ENCODE peak calls at places on chromosomes 11 and 22, in six cellular contexts. Z is IMR-90; M is CD4-positive, alpha-beta T cell; Y is Peyer's patch; T is A673; C is sigmoid colon. L is an unnamed sample. For H3K9me3, the result is how much of the 10 kb centered on the place peaks cover.

GRCh38 chr11:44286268-44286880 is 23.6 kb downstream of the ALX4 start:
- DNase-seq in Y (peak), M (peak), Z (peak), C (no peak), T (peak), L (peak)

GRCh38 chr11:73011126-73011817 is 130.8 kb downstream of the FCHSD2 start:
- DNase-seq in T (no peak), Y (no peak), C (no peak), Z (no peak), M (no peak), L (no peak)

GRCh38 chr22:45502215-45503070 is at the start of gene FBLN1:
- DNase-seq in T (peak), Z (no peak), C (no peak), M (no peak), Y (no peak), L (no peak)

GRCh38 chr11:60984616-60985015 is 13.1 kb downstream of the CD6 start:
- DNase-seq in Z (no peak), M (no peak), C (no peak), T (no peak), Y (no peak), L (no peak)

GRCh38 chr11:27699926-27700350 is 317 bp downstream of the BDNF start:
- DNase-seq in C (no peak), T (no peak), M (no peak), Z (no peak), Y (no peak), L (no peak)

GRCh38 chr11:34650528-34650927 is 29.6 kb downstream of the EHF start:
- DNase-seq in T (peak), Z (peak), Y (peak), C (no peak), M (peak), L (peak)

GRCh38 chr11:61104963-61105362 is 2.7 kb downstream of the CD5 start:
- DNase-seq in Z (no peak), M (no peak), T (no peak), C (peak), Y (no peak), L (no peak)

GRCh38 chr22:36562261-36562835 is 33.4 kb upstream of the EIF3D start:
- DNase-seq in Y (no peak), C (no peak), M (no peak), Z (peak), T (no peak), L (no peak)

GRCh38 chr11:44632466-44633123 is 67.1 kb downstream of the CD82 start:
- DNase-seq in Y (no peak), C (peak), Z (no peak), M (no peak), T (peak), L (no peak)

GRCh38 chr11:102411142-102411541 is 41.4 kb downstream of the TMEM123 start:
- DNase-seq in C (no peak), Z (no peak), M (no peak), T (no peak), Y (no peak), L (no peak)

GRCh38 chr22:25148149-25148691 is 51.4 kb upstream of the CRYBB3 start:
- DNase-seq in Z (no peak), M (no peak), Y (no peak), C (peak), T (no peak), L (no peak)

GRCh38 chr11:2762451-2762850 is 62.7 kb upstream of the KCNQ1OT1 start:
- DNase-seq in M (no peak), T (no peak), Z (no peak), C (no peak), Y (peak), L (peak)

GRCh38 chr22:44898236-44898635 is 111.6 kb downstream of the PHF21B start:
- DNase-seq in C (no peak), Z (no peak), M (no peak), Y (no peak), T (no peak), L (no peak)

GRCh38 chr11:61149624-61150615 is 11.3 kb downstream of the VPS37C start:
- DNase-seq in M (no peak), T (no peak), C (peak), Y (no peak), Z (peak), L (no peak)

GRCh38 chr22:38108561-38109319 is 1.7 kb downstream of the BAIAP2L2 start:
- DNase-seq in M (no peak), T (no peak), C (no peak), Z (no peak), Y (no peak), L (no peak)

GRCh38 chr22:45997077-45997774 is 20.3 kb upstream of the WNT7B start:
- DNase-seq in M (no peak), Z (peak), T (peak), Y (peak), C (peak), L (no peak)

GRCh38 chr11:72782081-72782920 is 11.5 kb downstream of the STARD10 start:
- DNase-seq in Z (no peak), C (no peak), M (no peak), T (no peak), Y (no peak), L (no peak)

GRCh38 chr11:104163100-104164027 is 583 bp downstream of the PDGFD start:
- DNase-seq in Z (peak), M (no peak), Y (peak), T (no peak), C (no peak), L (no peak)

GRCh38 chr22:40638261-40638660 is 1.7 kb upstream of the MRTFA start:
- DNase-seq in M (no peak), Z (no peak), Y (no peak), T (no peak), C (peak), L (no peak)

GRCh38 chr11:104870910-104871309 is 27.4 kb downstream of the CASP12 start:
- DNase-seq in Y (no peak), Z (peak), C (no peak), T (peak), M (no peak), L (no peak)

GRCh38 chr11:44903518-44903917 is 47.2 kb downstream of the TP53I11 start:
- DNase-seq in M (no peak), Y (no peak), C (no peak), Z (no peak), T (no peak), L (no peak)

GRCh38 chr11:111967651-111968050 is 30.5 kb downstream of the DIXDC1 start:
- DNase-seq in T (no peak), M (no peak), Z (no peak), Y (no peak), C (no peak), L (no peak)

GRCh38 chr22:16962501-16962900 is 45.5 kb downstream of the GAB4 start:
- DNase-seq in M (no peak), Y (no peak), Z (no peak), C (no peak), T (no peak), L (no peak)

GRCh38 chr11:63022422-63022821 is 6.8 kb upstream of the SLC22A8 start:
- DNase-seq in T (no peak), M (no peak), Z (no peak), C (no peak), Y (no peak), L (no peak)

GRCh38 chr11:117238221-117238620 is 5.8 kb downstream of the RNF214 start:
- DNase-seq in Y (no peak), C (no peak), M (no peak), Z (no peak), T (no peak), L (no peak)

GRCh38 chr11:2933376-2934056 is 4.3 kb upstream of the PHLDA2 start:
- DNase-seq in T (peak), Z (peak), C (peak), Y (no peak), M (no peak), L (peak)

GRCh38 chr22:32340437-32340836 is 17.2 kb upstream of the RFPL3 start:
- DNase-seq in Z (no peak), M (no peak), C (no peak), T (no peak), Y (no peak), L (no peak)

GRCh38 chr11:47152953-47153950 is 23.4 kb downstream of the ARFGAP2 start:
- DNase-seq in C (peak), M (peak), Z (peak), T (peak), Y (peak), L (peak)

DNA sequence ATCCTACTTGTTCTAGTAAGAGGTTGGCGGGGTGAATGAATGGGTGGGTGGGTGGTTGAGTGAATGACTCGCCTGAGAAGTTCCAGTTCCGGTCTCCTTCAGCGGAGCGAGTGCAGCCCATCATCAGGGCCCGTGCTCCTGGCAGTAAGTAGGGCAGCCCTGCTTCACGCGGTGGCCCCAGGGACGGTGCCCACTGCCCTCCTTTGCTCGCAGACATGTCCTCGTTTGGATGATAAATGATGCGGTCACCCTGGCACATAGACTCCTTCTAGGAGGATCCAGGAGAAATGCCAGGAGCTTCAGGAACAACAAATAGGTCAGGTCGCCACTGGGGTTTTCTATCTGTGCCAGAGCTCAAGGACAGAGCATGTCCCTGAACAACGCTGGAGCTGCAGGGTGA is 370.8 kb downstream of the CTTN start:
- DNase-seq in Y (no peak), Z (no peak), T (no peak), M (no peak), C (no peak), L (no peak)
- H3K9me3 ChIP-seq in Y (under half), Z (under half), T (under half), M (under half), C (under half), L (under half)

GRCh38 chr11:98056945-98057344 is 963.8 kb upstream of the CNTN5 start:
- DNase-seq in Y (no peak), Z (no peak), T (no peak), M (no peak), C (no peak), L (no peak)
- H3K9me3 ChIP-seq in Y (under half), Z (under half), T (under half), M (under half), C (under half), L (under half)

GRCh38 chr22:49161002-49161850 is 666.4 kb downstream of the BRD1 start:
- DNase-seq in M (no peak), T (no peak), Z (no peak), C (no peak), Y (no peak), L (no peak)
- H3K9me3 ChIP-seq in M (under half), T (under half), Z (half or more), C (under half), Y (under half), L (under half)

GRCh38 chr22:49016909-49017768 is 810.5 kb downstream of the BRD1 start:
- DNase-seq in C (peak), Y (no peak), M (no peak), Z (no peak), T (no peak), L (no peak)
- H3K9me3 ChIP-seq in C (under half), Y (under half), M (under half), Z (half or more), T (under half), L (under half)

GRCh38 chr11:130282111-130282510 is 32.6 kb downstream of the ZBTB44 start:
- DNase-seq in T (no peak), Z (no peak), C (no peak), M (no peak), Y (no peak), L (no peak)

GRCh38 chr11:130278745-130279144 is 36.0 kb downstream of the ZBTB44 start:
- DNase-seq in C (no peak), Y (no peak), T (no peak), M (no peak), Z (peak), L (no peak)

GRCh38 chr11:130272336-130272735 is 42.4 kb downstream of the ZBTB44 start:
- DNase-seq in C (no peak), Z (no peak), T (no peak), M (no peak), Y (no peak), L (no peak)

DNA sequence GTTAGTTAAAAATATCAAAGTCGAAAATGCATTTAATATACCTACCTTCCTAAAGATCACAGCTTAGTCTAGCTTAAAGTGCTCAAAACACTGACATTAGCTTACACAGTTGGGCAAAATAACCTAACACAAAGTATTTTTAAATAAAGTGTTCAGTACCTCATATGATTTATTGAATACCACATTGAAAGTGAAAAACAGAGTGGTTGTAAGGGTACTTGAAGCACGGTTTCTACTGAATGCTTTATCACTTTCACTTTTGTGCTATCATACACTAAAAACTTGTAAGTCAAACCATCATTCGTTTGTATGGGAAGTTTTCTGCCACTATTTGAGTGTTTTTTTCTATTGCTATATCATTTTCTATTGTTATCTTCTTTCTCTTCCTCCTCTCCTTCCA is 36.6 kb downstream of the ZBTB44 start:
- DNase-seq in C (no peak), M (no peak), Y (no peak), Z (no peak), T (no peak), L (no peak)
- H3K9me3 ChIP-seq in C (under half), M (under half), Y (under half), Z (under half), T (under half), L (under half)